ENCODE peak calls at places on chromosomes 6 and 20, in four cellular contexts. One of them, this sample, is unnamed.

GRCh38 chr6:36607782-36608386 is 13.7 kb downstream of the SRSF3 start:
- DNase-seq in K562: no peak
- DNase-seq in cardiac muscle cell: no peak
- DNase-seq in stomach: peak; percentile 57
- DNase-seq in this sample: no peak

GRCh38 chr20:14334306-14334930 is 3.0 kb downstream of the FLRT3 start:
- DNase-seq in K562: no peak
- DNase-seq in cardiac muscle cell: peak; percentile 75
- DNase-seq in stomach: peak; percentile 47
- DNase-seq in this sample: no peak

GRCh38 chr6:26534681-26535465 is 3.3 kb upstream of the HMGN4 start:
- DNase-seq in cardiac muscle cell: no peak
- DNase-seq in stomach: no peak
- DNase-seq in K562: no peak
- DNase-seq in this sample: no peak

GRCh38 chr6:138250513-138251247 is 32.4 kb upstream of the PBOV1 start:
- DNase-seq in stomach: peak; percentile 85
- DNase-seq in cardiac muscle cell: no peak
- DNase-seq in K562: no peak
- DNase-seq in this sample: no peak

GRCh38 chr6:157323114-157323923 is at the start of gene TMEM242:
- DNase-seq in cardiac muscle cell: peak; percentile 93
- DNase-seq in stomach: peak; percentile 93
- DNase-seq in K562: peak; percentile 90
- DNase-seq in this sample: peak; percentile 91

GRCh38 chr6:7727150-7727950 is 1.5 kb downstream of the BMP6 start:
- DNase-seq in K562: no peak
- DNase-seq in cardiac muscle cell: peak; percentile 40
- DNase-seq in stomach: no peak
- DNase-seq in this sample: no peak

GRCh38 chr6:33217681-33218080 is 9.4 kb downstream of the RING1 start:
- DNase-seq in stomach: no peak
- DNase-seq in K562: peak; percentile 6
- DNase-seq in cardiac muscle cell: no peak
- DNase-seq in this sample: no peak

GRCh38 chr6:35177139-35177538 is 36.0 kb upstream of the TCP11 start:
- DNase-seq in cardiac muscle cell: no peak
- DNase-seq in K562: peak; percentile 80
- DNase-seq in stomach: no peak
- DNase-seq in this sample: no peak

GRCh38 chr6:155654474-155654873 is 198.8 kb upstream of the NOX3 start:
- DNase-seq in stomach: no peak
- DNase-seq in K562: no peak
- DNase-seq in cardiac muscle cell: no peak
- DNase-seq in this sample: no peak

GRCh38 chr6:10434235-10434634 is 19.4 kb upstream of the TFAP2A start:
- DNase-seq in stomach: no peak
- DNase-seq in K562: no peak
- DNase-seq in cardiac muscle cell: no peak
- DNase-seq in this sample: no peak

GRCh38 chr6:4936681-4937041 is 67.2 kb downstream of the RPP40 start:
- DNase-seq in K562: peak; percentile 72
- DNase-seq in stomach: no peak
- DNase-seq in cardiac muscle cell: peak; percentile 47
- DNase-seq in this sample: no peak

GRCh38 chr20:5393218-5393870 is 76.6 kb upstream of the PROKR2 start:
- DNase-seq in cardiac muscle cell: peak; percentile 3
- DNase-seq in stomach: no peak
- DNase-seq in K562: no peak
- DNase-seq in this sample: no peak

GRCh38 chr20:48015943-48016723 is 230.9 kb upstream of the SULF2 start:
- DNase-seq in cardiac muscle cell: no peak
- DNase-seq in K562: no peak
- DNase-seq in stomach: no peak
- DNase-seq in this sample: no peak

GRCh38 chr20:41138217-41138526 is 829 bp downstream of the PLCG1 start:
- DNase-seq in stomach: no peak
- DNase-seq in K562: no peak
- DNase-seq in cardiac muscle cell: no peak
- DNase-seq in this sample: no peak

GRCh38 chr20:20737158-20737557 is 24.7 kb upstream of the RALGAPA2 start:
- DNase-seq in K562: no peak
- DNase-seq in stomach: no peak
- DNase-seq in cardiac muscle cell: no peak
- DNase-seq in this sample: no peak
- H3K4me3 ChIP-seq in K562: no peak overlapping the region
- H3K4me3 ChIP-seq in stomach: no peak overlapping the region
- H3K4me3 ChIP-seq in cardiac muscle cell: no peak overlapping the region
- H3K4me3 ChIP-seq in this sample: no peak overlapping the region

GRCh38 chr6:332671-333070 is 40.4 kb downstream of the DUSP22 start:
- DNase-seq in stomach: no peak
- DNase-seq in K562: no peak
- DNase-seq in cardiac muscle cell: no peak
- DNase-seq in this sample: no peak

GRCh38 chr6:328924-329323 is 36.6 kb downstream of the DUSP22 start:
- DNase-seq in stomach: no peak
- DNase-seq in K562: no peak
- DNase-seq in cardiac muscle cell: no peak
- DNase-seq in this sample: no peak

GRCh38 chr6:331622-332521 is 39.6 kb downstream of the DUSP22 start:
- DNase-seq in stomach: no peak
- DNase-seq in cardiac muscle cell: no peak
- DNase-seq in K562: no peak
- DNase-seq in this sample: no peak

GRCh38 chr6:329888-330691 is 37.8 kb downstream of the DUSP22 start:
- DNase-seq in stomach: no peak
- DNase-seq in cardiac muscle cell: peak; percentile 56
- DNase-seq in K562: peak; percentile 65
- DNase-seq in this sample: no peak

DNA sequence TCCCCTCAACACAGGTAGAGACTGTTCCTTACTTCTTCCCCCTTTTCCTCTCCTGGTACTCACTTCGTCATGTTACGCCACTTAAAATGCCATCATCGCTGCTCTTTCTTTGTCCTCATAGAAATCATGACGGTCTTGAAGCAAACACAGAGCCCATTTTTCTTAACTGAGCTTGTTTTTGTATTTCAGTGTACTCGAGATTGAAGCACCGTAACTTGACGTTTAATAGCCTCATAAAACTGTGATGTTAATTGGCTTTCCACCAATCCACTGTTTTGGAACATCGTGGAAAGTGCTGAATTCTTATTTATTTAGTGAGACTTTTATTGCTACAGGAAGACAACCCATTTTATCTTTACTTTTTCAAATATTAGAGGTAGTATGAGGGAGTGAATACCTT is 38.7 kb downstream of the DUSP22 start:
- DNase-seq in cardiac muscle cell: no peak
- DNase-seq in stomach: no peak
- DNase-seq in K562: no peak
- DNase-seq in this sample: no peak
- H3K4me1 ChIP-seq in cardiac muscle cell: peaks cover 21% of the 10 kb centered on the region
- H3K4me1 ChIP-seq in stomach: peaks cover 7% of the 10 kb centered on the region
- H3K4me1 ChIP-seq in K562: peaks cover 5% of the 10 kb centered on the region
- H3K4me1 ChIP-seq in this sample: peaks cover 1% of the 10 kb centered on the region

GRCh38 chr6:149951626-149952025 is 9.8 kb downstream of the ULBP2 start:
- DNase-seq in cardiac muscle cell: no peak
- DNase-seq in K562: no peak
- DNase-seq in stomach: no peak
- DNase-seq in this sample: no peak
- H3K27me3 ChIP-seq in cardiac muscle cell: peaks cover 94% of the 10 kb centered on the region
- H3K27me3 ChIP-seq in K562: peaks cover 15% of the 10 kb centered on the region
- H3K27me3 ChIP-seq in stomach: peaks cover 9% of the 10 kb centered on the region
- H3K27me3 ChIP-seq in this sample: peaks cover 20% of the 10 kb centered on the region

DNA sequence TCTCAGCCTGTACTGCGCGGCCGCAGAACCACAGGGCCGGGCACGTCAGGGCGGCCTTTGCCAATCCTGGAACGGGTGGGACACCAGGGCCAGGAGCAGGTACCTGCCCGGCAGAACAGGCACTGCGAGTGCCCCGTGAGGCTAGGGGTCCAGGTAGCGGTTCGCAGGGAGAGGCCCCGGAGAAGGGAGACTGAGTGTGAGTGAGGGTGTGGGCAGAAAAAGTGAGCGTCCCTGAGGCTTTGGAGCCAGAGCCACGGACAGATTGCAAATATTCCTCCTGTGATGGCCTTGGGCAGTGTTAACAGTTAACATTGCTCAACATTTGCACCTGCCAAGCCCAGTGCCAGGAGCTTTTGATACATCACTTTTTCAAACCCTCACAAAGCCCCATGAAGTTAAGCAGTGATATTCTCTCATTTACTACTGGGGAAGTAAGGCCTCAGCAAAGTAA is 491 bp downstream of the GNMT start:
- DNase-seq in stomach: no peak
- DNase-seq in cardiac muscle cell: no peak
- DNase-seq in K562: no peak
- DNase-seq in this sample: no peak
- H3K4me3 ChIP-seq in stomach: peak overlapping the region; percentile 49
- H3K4me3 ChIP-seq in cardiac muscle cell: peak overlapping the region; percentile 29
- H3K4me3 ChIP-seq in K562: no peak overlapping the region
- H3K4me3 ChIP-seq in this sample: peak overlapping the region; percentile 73

GRCh38 chr6:113805836-113806500 is 51.2 kb upstream of the MARCKS start:
- DNase-seq in K562: no peak
- DNase-seq in cardiac muscle cell: no peak
- DNase-seq in stomach: no peak
- DNase-seq in this sample: no peak
- H3K4me1 ChIP-seq in K562: no peaks in the 10 kb centered on the region
- H3K4me1 ChIP-seq in cardiac muscle cell: no peaks in the 10 kb centered on the region
- H3K4me1 ChIP-seq in stomach: no peaks in the 10 kb centered on the region
- H3K4me1 ChIP-seq in this sample: no peaks in the 10 kb centered on the region

GRCh38 chr20:20932156-20932555 is 174.0 kb downstream of the LINC00237 start:
- DNase-seq in K562: no peak
- DNase-seq in stomach: no peak
- DNase-seq in cardiac muscle cell: no peak
- DNase-seq in this sample: no peak

GRCh38 chr20:20931632-20932031 is 174.5 kb downstream of the LINC00237 start:
- DNase-seq in cardiac muscle cell: no peak
- DNase-seq in K562: no peak
- DNase-seq in stomach: no peak
- DNase-seq in this sample: no peak

GRCh38 chr20:20931024-20931423 is 175.1 kb downstream of the LINC00237 start:
- DNase-seq in stomach: no peak
- DNase-seq in cardiac muscle cell: no peak
- DNase-seq in K562: no peak
- DNase-seq in this sample: no peak

GRCh38 chr20:20930500-20930899 is 175.7 kb downstream of the LINC00237 start:
- DNase-seq in cardiac muscle cell: no peak
- DNase-seq in K562: no peak
- DNase-seq in stomach: no peak
- DNase-seq in this sample: no peak

GRCh38 chr20:20933559-20933958 is 172.6 kb downstream of the LINC00237 start:
- DNase-seq in K562: no peak
- DNase-seq in stomach: no peak
- DNase-seq in cardiac muscle cell: no peak
- DNase-seq in this sample: no peak
- H3K27me3 ChIP-seq in K562: peaks cover 4% of the 10 kb centered on the region
- H3K27me3 ChIP-seq in stomach: no peaks in the 10 kb centered on the region
- H3K27me3 ChIP-seq in cardiac muscle cell: no peaks in the 10 kb centered on the region
- H3K27me3 ChIP-seq in this sample: no peaks in the 10 kb centered on the region

GRCh38 chr6:11473008-11473740 is 64.4 kb upstream of the TMEM170B start:
- DNase-seq in stomach: no peak
- DNase-seq in cardiac muscle cell: no peak
- DNase-seq in K562: no peak
- DNase-seq in this sample: no peak
- H3K4me3 ChIP-seq in stomach: no peak overlapping the region
- H3K4me3 ChIP-seq in cardiac muscle cell: no peak overlapping the region
- H3K4me3 ChIP-seq in K562: no peak overlapping the region
- H3K4me3 ChIP-seq in this sample: no peak overlapping the region

GRCh38 chr20:57470666-57471495 is 54.1 kb downstream of the CTCFL start:
- DNase-seq in cardiac muscle cell: no peak
- DNase-seq in K562: no peak
- DNase-seq in stomach: no peak
- DNase-seq in this sample: no peak

GRCh38 chr20:57470212-57470522 is 54.8 kb downstream of the CTCFL start:
- DNase-seq in K562: no peak
- DNase-seq in stomach: no peak
- DNase-seq in cardiac muscle cell: peak; percentile 84
- DNase-seq in this sample: no peak

GRCh38 chr20:57469418-57470211 is 55.3 kb downstream of the CTCFL start:
- DNase-seq in cardiac muscle cell: peak; percentile 96
- DNase-seq in K562: no peak
- DNase-seq in stomach: no peak
- DNase-seq in this sample: no peak

GRCh38 chr20:57473246-57474042 is 51.5 kb downstream of the CTCFL start:
- DNase-seq in cardiac muscle cell: no peak
- DNase-seq in stomach: no peak
- DNase-seq in K562: no peak
- DNase-seq in this sample: no peak

GRCh38 chr20:57471496-57472210 is 53.3 kb downstream of the CTCFL start:
- DNase-seq in stomach: no peak
- DNase-seq in cardiac muscle cell: no peak
- DNase-seq in K562: no peak
- DNase-seq in this sample: no peak
- H3K4me1 ChIP-seq in stomach: no peaks in the 10 kb centered on the region
- H3K4me1 ChIP-seq in cardiac muscle cell: peaks cover 64% of the 10 kb centered on the region
- H3K4me1 ChIP-seq in K562: peaks cover 8% of the 10 kb centered on the region
- H3K4me1 ChIP-seq in this sample: peaks cover 30% of the 10 kb centered on the region

GRCh38 chr20:62778058-62778457 is 18.2 kb upstream of the MRGBP start:
- DNase-seq in cardiac muscle cell: no peak
- DNase-seq in K562: no peak
- DNase-seq in stomach: no peak
- DNase-seq in this sample: no peak
- H3K27me3 ChIP-seq in cardiac muscle cell: no peaks in the 10 kb centered on the region
- H3K27me3 ChIP-seq in K562: no peaks in the 10 kb centered on the region
- H3K27me3 ChIP-seq in stomach: no peaks in the 10 kb centered on the region
- H3K27me3 ChIP-seq in this sample: no peaks in the 10 kb centered on the region

DNA sequence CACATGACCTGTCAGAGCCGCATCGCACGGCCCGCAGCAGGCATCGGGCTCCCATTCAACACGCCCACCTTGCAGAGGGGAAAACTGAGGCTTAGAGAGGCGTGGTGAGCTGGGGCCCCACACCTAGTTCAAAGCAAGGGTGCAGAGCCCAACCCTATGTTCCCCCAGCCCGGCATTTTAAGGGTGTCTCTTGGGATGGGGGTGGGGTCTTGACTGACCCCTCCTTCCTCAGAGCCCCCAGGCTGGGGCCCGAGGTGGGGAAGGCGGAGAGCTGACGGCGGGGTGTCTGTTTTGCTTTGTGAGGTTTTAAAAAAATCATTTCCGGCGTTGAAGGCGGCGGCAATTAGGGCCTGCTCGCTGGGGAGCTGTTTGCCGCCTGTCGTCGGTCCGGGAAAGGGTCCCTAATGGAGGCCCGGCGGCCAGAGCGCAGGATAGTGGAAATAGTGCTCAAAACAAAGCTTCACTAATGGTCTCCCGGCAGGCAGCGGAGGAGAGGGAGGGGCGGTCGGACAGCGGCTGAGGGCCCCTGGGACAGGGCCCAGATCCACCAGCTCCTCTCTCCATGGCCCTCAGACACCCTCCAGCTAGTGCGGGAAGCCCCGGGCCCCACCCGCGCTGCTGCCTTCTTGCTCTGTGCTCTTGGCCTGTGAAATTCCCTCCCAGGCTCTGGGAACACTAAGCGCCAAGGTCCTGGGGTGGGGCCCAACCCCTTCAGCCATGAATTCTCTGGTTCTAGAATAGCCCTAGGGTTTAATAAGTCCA is 11.9 kb downstream of the VSTM2L start:
- DNase-seq in cardiac muscle cell: peak; percentile 76
- DNase-seq in K562: no peak
- DNase-seq in stomach: no peak
- DNase-seq in this sample: peak; percentile 11
- H3K4me3 ChIP-seq in cardiac muscle cell: peak overlapping the region; percentile 19
- H3K4me3 ChIP-seq in K562: no peak overlapping the region
- H3K4me3 ChIP-seq in stomach: peak overlapping the region; percentile 20
- H3K4me3 ChIP-seq in this sample: peak overlapping the region; percentile 13